ENCODE peak calls at places on chromosomes 2 and 18, in four cellular contexts. M is upper lobe of right lung, J is GM10248, V is choroid plexus epithelial cell. O is an unnamed sample.

GRCh38 chr18:78884502-78884901 is 95.1 kb upstream of the SALL3 start:
- DNase-seq in M (no peak), J (no peak), V (no peak), O (no peak)

GRCh38 chr2:99756059-99756458 is 266.2 kb upstream of the REV1 start:
- DNase-seq in M (no peak), J (no peak), V (no peak), O (no peak)

GRCh38 chr2:38466409-38466808 is 89.3 kb upstream of the ATL2 start:
- DNase-seq in M (no peak), J (no peak), V (no peak), O (no peak)

GRCh38 chr2:73290049-73290839 is 3.1 kb downstream of the EGR4 start:
- DNase-seq in M (no peak), J (peak), V (peak), O (peak)

GRCh38 chr18:9914584-9915290 is 921 bp downstream of the VAPA start:
- DNase-seq in M (peak), J (peak), V (peak), O (peak)

GRCh38 chr18:11110509-11110908 is 38.9 kb downstream of the PIEZO2 start:
- DNase-seq in M (no peak), J (no peak), V (no peak), O (no peak)

GRCh38 chr2:75716406-75716805 is 5.7 kb upstream of the GCFC2 start:
- DNase-seq in M (no peak), J (no peak), V (peak), O (no peak)

GRCh38 chr2:16978291-16978690 is 312.7 kb upstream of the CYRIA start:
- DNase-seq in M (no peak), J (no peak), V (peak), O (no peak)

GRCh38 chr2:152240559-152241231 is 65.1 kb upstream of the STAM2 start:
- DNase-seq in M (no peak), J (no peak), V (peak), O (no peak)

GRCh38 chr2:27095745-27096651 is 9.4 kb downstream of the KHK start:
- DNase-seq in M (no peak), J (peak), V (peak), O (peak)

GRCh38 chr2:218381916-218382366 is at the start of gene SLC11A1:
- DNase-seq in M (peak), J (no peak), V (no peak), O (no peak)

GRCh38 chr2:29923110-29923721 is 1.8 kb upstream of the ALK start:
- DNase-seq in M (no peak), J (peak), V (peak), O (peak)

GRCh38 chr2:22253171-22253570 is 1129.4 kb downstream of the TDRD15 start:
- DNase-seq in M (no peak), J (no peak), V (no peak), O (no peak)

GRCh38 chr2:6772366-6772710 is 93.4 kb downstream of the CMPK2 start:
- DNase-seq in M (no peak), J (no peak), V (no peak), O (no peak)

GRCh38 chr18:35005963-35006577 is 35.1 kb upstream of the MAPRE2 start:
- DNase-seq in M (no peak), J (peak), V (peak), O (peak)

GRCh38 chr2:77387324-77387723 is 134.9 kb downstream of the LRRTM4 start:
- DNase-seq in M (no peak), J (no peak), V (no peak), O (no peak)

GRCh38 chr2:196696423-196697073 is 57.0 kb downstream of the CCDC150 start:
- DNase-seq in M (no peak), J (no peak), V (peak), O (no peak)

GRCh38 chr2:163213699-163214098 is 375.1 kb upstream of the KCNH7 start:
- DNase-seq in M (no peak), J (no peak), V (peak), O (no peak)

GRCh38 chr18:57466745-57467144 is 31.6 kb downstream of the ONECUT2 start:
- DNase-seq in M (no peak), J (no peak), V (peak), O (no peak)

GRCh38 chr18:60809937-60810336 is 437.4 kb upstream of the MC4R start:
- DNase-seq in M (no peak), J (no peak), V (no peak), O (no peak)

GRCh38 chr2:234290671-234291070 is 206.2 kb downstream of the ARL4C start:
- DNase-seq in M (no peak), J (peak), V (no peak), O (peak)

DNA sequence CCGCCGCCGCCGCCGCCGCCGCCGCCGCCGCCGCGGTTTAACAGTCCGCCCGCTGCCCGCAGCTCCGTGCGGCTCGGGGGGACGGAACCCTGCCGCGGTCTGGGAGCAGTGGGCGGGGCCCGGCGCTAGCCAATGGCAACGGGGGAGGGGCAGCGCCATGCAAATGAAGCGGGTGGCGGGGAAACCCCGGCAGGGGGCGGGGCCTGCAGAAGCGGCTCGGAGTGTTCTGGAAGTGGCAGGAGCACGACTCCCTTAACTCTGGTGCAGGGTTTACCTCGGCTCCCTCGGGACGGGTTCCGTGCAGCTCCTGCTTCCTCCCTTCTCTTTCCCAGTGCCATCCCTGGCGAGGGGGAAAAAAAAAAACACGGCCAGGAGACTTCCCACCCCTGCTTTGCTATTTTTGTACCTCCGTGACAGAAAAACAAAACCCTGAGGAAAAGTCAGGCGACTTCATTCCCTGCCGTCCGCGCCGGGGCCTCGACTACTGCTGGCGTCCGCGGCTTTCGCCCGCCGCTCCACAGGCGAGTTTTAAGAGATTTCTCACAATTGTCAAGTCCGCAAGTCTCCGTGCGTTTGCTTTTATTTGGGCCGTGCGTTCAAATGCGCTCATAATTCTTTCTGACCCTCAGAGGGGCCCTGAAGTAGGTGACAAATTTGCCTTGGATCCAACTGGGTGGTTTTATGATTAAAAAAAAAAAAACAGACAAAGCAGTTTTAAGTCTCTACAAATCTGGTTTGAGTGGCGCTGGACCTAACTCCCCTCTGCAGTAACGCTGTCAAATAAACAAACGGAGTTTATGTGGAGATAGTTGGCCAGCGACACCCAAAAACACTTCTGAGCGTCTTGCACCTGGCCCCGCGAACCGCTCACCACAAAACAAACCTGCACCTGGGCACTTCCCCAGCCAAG is at the start of gene KANSL1L:
- DNase-seq in M (peak), J (peak), V (peak), O (peak)
- TF ChIP-seq CTCF in M (no peak), J (no peak), V (no peak), O (no peak)

GRCh38 chr2:213284105-213285090 is at the start of gene SPAG16:
- DNase-seq in M (peak), J (peak), V (peak), O (peak)
- TF ChIP-seq CTCF in M (no peak), J (no peak), V (peak), O (no peak)

GRCh38 chr2:14567561-14567960 is 65.0 kb upstream of the LRATD1 start:
- DNase-seq in M (no peak), J (no peak), V (no peak), O (no peak)

GRCh38 chr2:14560686-14561085 is 71.8 kb upstream of the LRATD1 start:
- DNase-seq in M (no peak), J (no peak), V (no peak), O (no peak)

GRCh38 chr2:14563324-14563723 is 69.2 kb upstream of the LRATD1 start:
- DNase-seq in M (no peak), J (no peak), V (no peak), O (no peak)

GRCh38 chr2:14569294-14569693 is 63.2 kb upstream of the LRATD1 start:
- DNase-seq in M (no peak), J (no peak), V (no peak), O (no peak)

DNA sequence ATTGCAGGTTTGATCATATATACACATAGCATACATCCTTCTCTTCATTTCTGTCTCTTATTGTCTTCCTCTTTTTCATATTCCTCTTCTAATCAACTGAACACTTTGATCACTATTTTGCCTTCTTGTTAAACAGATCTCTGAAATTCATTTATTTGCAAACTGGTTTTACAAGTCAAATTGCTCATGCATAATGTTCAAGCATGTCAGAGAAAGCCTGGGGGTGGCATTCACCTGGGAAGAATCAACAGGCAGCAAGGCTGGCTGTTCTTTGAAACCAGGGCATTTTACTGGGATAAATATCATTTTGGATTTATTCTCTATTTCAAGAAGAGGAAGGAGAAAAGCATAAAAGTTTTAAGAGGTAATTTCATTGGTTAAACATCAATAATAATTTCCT is 66.9 kb upstream of the LRATD1 start:
- DNase-seq in M (no peak), J (no peak), V (no peak), O (no peak)
- TF ChIP-seq CTCF in M (no peak), J (no peak), V (no peak), O (no peak)

DNA sequence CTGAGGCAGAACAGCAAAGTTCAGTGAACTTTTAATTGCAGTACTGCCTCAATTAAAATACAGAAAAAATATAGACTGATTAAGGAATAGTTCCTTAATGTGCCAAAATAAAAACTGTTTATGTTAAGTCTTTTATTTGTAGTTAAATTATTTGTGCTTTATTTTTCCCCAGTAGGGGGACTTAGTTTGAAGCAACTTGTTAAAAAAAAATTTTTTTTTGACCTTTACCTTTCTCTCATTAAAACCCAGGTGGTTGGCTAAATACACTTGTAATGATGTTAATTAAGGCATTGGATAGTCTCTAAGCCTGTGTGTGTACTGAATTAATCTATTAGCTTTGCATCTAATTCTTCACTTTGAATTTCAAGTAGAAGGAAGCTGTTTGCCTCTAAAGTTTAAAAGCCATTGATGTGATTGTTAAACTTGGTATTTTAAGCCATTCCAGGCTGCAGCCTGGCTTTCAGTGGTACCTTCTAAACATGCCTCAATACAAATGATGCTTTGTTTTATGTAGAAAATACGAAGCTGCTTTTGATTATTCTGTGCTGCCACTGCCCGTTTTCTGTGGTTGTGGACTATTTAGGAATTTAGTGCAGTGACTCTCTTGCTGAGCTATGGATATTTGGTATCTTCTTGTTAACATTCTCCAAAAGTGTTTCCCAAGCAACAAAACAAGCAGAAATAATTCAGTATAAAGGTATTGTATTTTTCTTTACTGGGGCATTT is 102.9 kb downstream of the TANC1 start:
- DNase-seq in M (no peak), J (no peak), V (no peak), O (no peak)
- TF ChIP-seq CTCF in M (no peak), J (no peak), V (no peak), O (no peak)

GRCh38 chr2:39636306-39636705 is 29.4 kb upstream of the TMEM178A start:
- DNase-seq in M (no peak), J (no peak), V (no peak), O (no peak)
- TF ChIP-seq CTCF in M (no peak), J (no peak), V (no peak), O (no peak)

O was measured in GM13977.